ENCODE peak calls at places on chromosomes 2 and 18, in five cellular contexts. X is OCI-M1; P is activated CD4-positive, CD25-positive, alpha-beta regulatory T cell treated with anti-CD3 and anti-CD28 coated beads, Interleukin-2, amount 50 U/mL, for 72 hours; D is posterior cingulate gyrus; E is effector memory CD4-positive, alpha-beta T cell. B is an unnamed sample.

GRCh38 chr2:126860395-126860794 is 38.3 kb upstream of the TEX51 start:
- DNase-seq in X (no peak), P (no peak), D (no peak), E (no peak), B (no peak)

GRCh38 chr2:71670430-71670795 is 217.1 kb downstream of the DYSF start:
- DNase-seq in X (no peak), P (no peak), D (no peak), E (no peak), B (no peak)

GRCh38 chr2:196324212-196324611 is 152.8 kb upstream of the STK17B start:
- DNase-seq in X (peak), P (no peak), D (no peak), E (no peak), B (no peak)

GRCh38 chr2:213281156-213281555 is 3.1 kb upstream of the SPAG16 start:
- DNase-seq in X (no peak), P (no peak), D (no peak), E (no peak), B (no peak)

GRCh38 chr18:26941608-26942007 is 76.1 kb upstream of the AQP4 start:
- DNase-seq in X (no peak), P (no peak), D (no peak), E (no peak), B (no peak)

GRCh38 chr2:109703076-109703475 is 88.9 kb downstream of the SOWAHC start:
- DNase-seq in X (no peak), P (no peak), D (no peak), E (no peak), B (no peak)

GRCh38 chr2:19408592-19408991 is 50.2 kb upstream of the OSR1 start:
- DNase-seq in X (no peak), P (no peak), D (no peak), E (no peak), B (no peak)

GRCh38 chr2:68230246-68231060 is 21.9 kb downstream of the PPP3R1 start:
- DNase-seq in X (peak), P (no peak), D (no peak), E (no peak), B (no peak)

GRCh38 chr2:239970004-239970623 is 55.0 kb downstream of the NDUFA10 start:
- DNase-seq in X (peak), P (no peak), D (no peak), E (no peak), B (no peak)

GRCh38 chr18:10365021-10365420 is 89.4 kb upstream of the APCDD1 start:
- DNase-seq in X (no peak), P (no peak), D (no peak), E (no peak), B (no peak)

GRCh38 chr2:127000937-127001336 is 102.2 kb downstream of the TEX51 start:
- DNase-seq in X (no peak), P (no peak), D (no peak), E (no peak), B (no peak)

GRCh38 chr2:26401739-26402541 is at the start of gene DRC1:
- DNase-seq in X (no peak), P (no peak), D (peak), E (no peak), B (peak)

GRCh38 chr18:24188120-24188519 is 49.3 kb downstream of the CABYR start:
- DNase-seq in X (no peak), P (no peak), D (no peak), E (no peak), B (no peak)

GRCh38 chr2:186605041-186605440 is 15.2 kb downstream of the ITGAV start:
- DNase-seq in X (no peak), P (no peak), D (no peak), E (no peak), B (no peak)

GRCh38 chr2:189268763-189269162 is 89.2 kb upstream of the COL5A2 start:
- DNase-seq in X (no peak), P (no peak), D (no peak), E (no peak), B (no peak)

GRCh38 chr2:231668981-231669380 is 39.3 kb upstream of the PTMA start:
- DNase-seq in X (no peak), P (no peak), D (no peak), E (no peak), B (no peak)

GRCh38 chr18:76265375-76266225 is 229.4 kb downstream of the ZNF516 start:
- DNase-seq in X (no peak), P (no peak), D (no peak), E (no peak), B (no peak)

GRCh38 chr2:215358891-215359575 is 47.2 kb downstream of the ATIC start:
- DNase-seq in X (no peak), P (no peak), D (no peak), E (no peak), B (no peak)

GRCh38 chr2:43073373-43073772 is 153.0 kb downstream of the ZFP36L2 start:
- DNase-seq in X (peak), P (no peak), D (no peak), E (no peak), B (no peak)

GRCh38 chr2:189178007-189178406 is 1.6 kb downstream of the COL5A2 start:
- DNase-seq in X (peak), P (no peak), D (no peak), E (no peak), B (no peak)

GRCh38 chr2:164126960-164127359 is 391.2 kb upstream of the FIGN start:
- DNase-seq in X (peak), P (no peak), D (no peak), E (no peak), B (no peak)

GRCh38 chr2:68971591-68972231 is 2.7 kb upstream of the GKN1 start:
- DNase-seq in X (no peak), P (no peak), D (no peak), E (no peak), B (no peak)

GRCh38 chr2:557635-558301 is 119.4 kb downstream of the TMEM18 start:
- DNase-seq in X (no peak), P (no peak), D (no peak), E (no peak), B (no peak)

GRCh38 chr2:197947219-197947757 is 142.9 kb downstream of the PLCL1 start:
- DNase-seq in X (no peak), P (no peak), D (no peak), E (no peak), B (no peak)

GRCh38 chr2:10303634-10304378 is 1.1 kb downstream of the HPCAL1 start:
- DNase-seq in X (peak), P (peak), D (no peak), E (peak), B (peak)

GRCh38 chr2:230665263-230665691 is 47.4 kb upstream of the CAB39 start:
- DNase-seq in X (no peak), P (no peak), D (no peak), E (no peak), B (no peak)

GRCh38 chr18:45626330-45627203 is 11.3 kb downstream of the SLC14A2 start:
- DNase-seq in X (no peak), P (no peak), D (no peak), E (no peak), B (no peak)

GRCh38 chr18:12399231-12399630 is 8.5 kb upstream of the PRELID3A start:
- DNase-seq in X (no peak), P (no peak), D (no peak), E (no peak), B (no peak)

GRCh38 chr2:176081993-176082884 is 1.5 kb downstream of the EVX2 start:
- DNase-seq in X (no peak), P (no peak), D (no peak), E (no peak), B (no peak)

GRCh38 chr18:48840491-48840877 is 110.3 kb downstream of the SMAD7 start:
- DNase-seq in X (no peak), P (no peak), D (peak), E (no peak), B (peak)

GRCh38 chr2:46163804-46164569 is 133.2 kb upstream of the EPAS1 start:
- DNase-seq in X (no peak), P (no peak), D (no peak), E (no peak), B (no peak)

GRCh38 chr2:215356948-215357461 is 45.1 kb downstream of the ATIC start:
- DNase-seq in X (no peak), P (no peak), D (no peak), E (no peak), B (no peak)

GRCh38 chr2:65128297-65129190 is 1.4 kb downstream of the RAB1A start:
- DNase-seq in X (peak), P (no peak), D (no peak), E (no peak), B (peak)

GRCh38 chr2:199747427-199747826 is 103.6 kb downstream of the FTCDNL1 start:
- DNase-seq in X (no peak), P (no peak), D (no peak), E (no peak), B (no peak)

GRCh38 chr2:44169155-44169898 is 652 bp downstream of the PPM1B start:
- DNase-seq in X (peak), P (peak), D (peak), E (no peak), B (no peak)

GRCh38 chr2:231297108-231297908 is 98.2 kb upstream of the B3GNT7 start:
- DNase-seq in X (peak), P (no peak), D (peak), E (no peak), B (peak)

GRCh38 chr2:65159261-65159660 is 29.4 kb upstream of the RAB1A start:
- DNase-seq in X (no peak), P (no peak), D (no peak), E (no peak), B (no peak)

GRCh38 chr18:63881851-63882250 is 5.7 kb upstream of the SERPINB2 start:
- DNase-seq in X (no peak), P (no peak), D (no peak), E (no peak), B (no peak)

GRCh38 chr2:200442471-200442870 is 67.4 kb downstream of the KCTD18 start:
- DNase-seq in X (no peak), P (no peak), D (no peak), E (no peak), B (no peak)

GRCh38 chr2:203097735-203098134 is 83.1 kb downstream of the NBEAL1 start:
- DNase-seq in X (peak), P (no peak), D (no peak), E (no peak), B (no peak)

B was measured in pancreas.